ENCODE peak calls at places on chromosome 21, in ten cellular contexts. Z is stimulated activated CD8-positive, alpha-beta memory T cell treated with anti-CD3 and anti-CD28 coated beads, Interleukin-4, amount 100 ng/mL, for 4 hours; Q is neuronal stem cell; N is NCI-H1092; O is C1 segment of cervical spinal cord; H is BJ; L is NCI-H510A; D is astrocyte; K is endothelial cell of umbilical vein; Y is HCT116. S is an unnamed sample.

GRCh38 chr21:46124926-46125845 is 27.3 kb downstream of the COL6A2 start:
- DNase-seq in Q (no peak), L (no peak), N (no peak), D (no peak), Y (no peak), K (no peak), Z (no peak), O (no peak), H (no peak), S (no peak)

GRCh38 chr21:34668803-34669148 is at the start of gene CLIC6:
- DNase-seq in N (no peak), H (no peak), K (no peak), Y (no peak), Q (peak), O (no peak), L (no peak), Z (no peak), D (no peak), S (no peak)

GRCh38 chr21:43353282-43354010 is 73.5 kb downstream of the SIK1 start:
- DNase-seq in D (no peak), K (no peak), O (no peak), Y (no peak), N (no peak), Q (no peak), H (no peak), Z (no peak), L (no peak), S (no peak)

GRCh38 chr21:34180406-34180805 is 107.0 kb downstream of the MRPS6 start:
- DNase-seq in Y (no peak), H (no peak), K (no peak), Z (no peak), Q (no peak), L (no peak), O (no peak), D (no peak), N (no peak), S (no peak)

GRCh38 chr21:33855190-33855589 is 60.4 kb downstream of the ATP5PO start:
- DNase-seq in D (no peak), O (no peak), K (no peak), L (no peak), Z (no peak), N (no peak), H (no peak), Y (no peak), Q (no peak), S (no peak)

GRCh38 chr21:22342855-22343254 is 1344.6 kb downstream of the NCAM2 start:
- DNase-seq in K (no peak), N (no peak), Q (no peak), Z (no peak), H (no peak), D (no peak), L (no peak), O (no peak), Y (no peak), S (peak)

GRCh38 chr21:41482321-41482720 is 25.6 kb downstream of the TMPRSS2 start:
- DNase-seq in L (no peak), H (no peak), N (no peak), D (peak), K (no peak), O (no peak), Z (no peak), Y (no peak), Q (no peak), S (peak)

GRCh38 chr21:45158491-45159423 is 84.4 kb downstream of the ADARB1 start:
- DNase-seq in Y (no peak), H (no peak), D (no peak), L (no peak), O (no peak), K (no peak), N (no peak), Q (no peak), Z (no peak), S (no peak)

GRCh38 chr21:46323227-46323709 is 402 bp downstream of the C21orf58 start:
- DNase-seq in Y (no peak), Q (no peak), H (no peak), L (no peak), O (no peak), D (no peak), K (no peak), N (no peak), Z (no peak), S (no peak)

GRCh38 chr21:42456457-42456856 is 39.6 kb downstream of the RSPH1 start:
- DNase-seq in O (no peak), D (no peak), Q (no peak), L (no peak), Y (no peak), N (no peak), H (no peak), K (no peak), Z (no peak), S (no peak)

GRCh38 chr21:42681296-42682206 is 28.1 kb downstream of the PDE9A start:
- DNase-seq in N (no peak), Q (no peak), Z (no peak), D (no peak), O (no peak), Y (no peak), H (no peak), K (no peak), L (no peak), S (no peak)

GRCh38 chr21:44552681-44553080 is 1.4 kb upstream of the KRTAP10-2 start:
- DNase-seq in Q (no peak), O (no peak), Y (no peak), K (no peak), H (no peak), Z (no peak), L (no peak), D (no peak), N (no peak), S (no peak)

GRCh38 chr21:14438204-14438603 is 55.3 kb upstream of the HSPA13 start:
- DNase-seq in K (no peak), Y (no peak), L (no peak), Z (no peak), H (no peak), O (no peak), N (no peak), D (no peak), Q (no peak), S (no peak)

GRCh38 chr21:37006521-37007291 is at the start of gene RIPPLY3:
- DNase-seq in K (no peak), Y (no peak), D (peak), Q (no peak), H (no peak), L (peak), O (no peak), N (peak), Z (no peak), S (no peak)

GRCh38 chr21:40128891-40129290 is 261.7 kb downstream of the PCP4 start:
- DNase-seq in Z (no peak), Q (no peak), H (no peak), L (no peak), Y (no peak), D (no peak), K (no peak), N (no peak), O (no peak), S (no peak)

GRCh38 chr21:38979271-38980196 is 173.8 kb downstream of the ETS2 start:
- DNase-seq in Q (no peak), H (no peak), L (no peak), K (no peak), O (no peak), Y (no peak), N (no peak), D (no peak), Z (no peak), S (no peak)

GRCh38 chr21:34198232-34199120 is 125.1 kb downstream of the MRPS6 start:
- DNase-seq in O (no peak), L (no peak), Z (no peak), D (no peak), Q (no peak), K (no peak), H (no peak), N (no peak), Y (no peak), S (no peak)

GRCh38 chr21:44876849-44877575 is 3.5 kb upstream of the PTTG1IP start:
- DNase-seq in Q (no peak), N (no peak), L (no peak), Y (no peak), H (no peak), Z (no peak), K (no peak), O (no peak), D (no peak), S (no peak)

GRCh38 chr21:45064091-45064490 is 10.3 kb upstream of the ADARB1 start:
- DNase-seq in Y (no peak), D (no peak), L (no peak), N (no peak), O (no peak), H (no peak), K (no peak), Z (no peak), Q (no peak), S (no peak)

GRCh38 chr21:18153063-18153462 is 91.6 kb upstream of the CHODL start:
- DNase-seq in L (no peak), Y (no peak), D (no peak), N (no peak), H (no peak), Z (no peak), Q (no peak), K (peak), O (no peak), S (no peak)

GRCh38 chr21:36186506-36187399 is 30.1 kb downstream of the DOP1B start:
- DNase-seq in L (peak), Z (no peak), Y (no peak), D (no peak), K (no peak), O (no peak), N (no peak), Q (no peak), H (no peak), S (no peak)

GRCh38 chr21:44288251-44289110 is 2.8 kb downstream of the AIRE start:
- DNase-seq in L (no peak), N (no peak), K (no peak), D (no peak), H (no peak), Y (no peak), Z (no peak), Q (no peak), O (no peak), S (no peak)

GRCh38 chr21:43626390-43626789 is 32.9 kb downstream of the HSF2BP start:
- DNase-seq in L (no peak), Q (no peak), Y (no peak), K (no peak), N (no peak), Z (no peak), O (no peak), D (peak), H (no peak), S (no peak)

GRCh38 chr21:15293251-15293650 is 228.5 kb upstream of the NRIP1 start:
- DNase-seq in L (no peak), Y (peak), Q (peak), K (peak), O (no peak), N (no peak), D (peak), Z (no peak), H (peak), S (peak)

GRCh38 chr21:44984428-44984791 is 44.6 kb downstream of the SLX9 start:
- DNase-seq in Z (no peak), K (no peak), N (no peak), Y (no peak), O (no peak), D (no peak), H (no peak), L (no peak), Q (no peak), S (no peak)